ENCODE peak calls at places on chromosomes 16 and 17, in six cellular contexts. U is activated T-helper 9 cell treated with anti-CD3 and anti-CD28 coated beads, Interleukin-2, amount 50 U/mL, for 16 hours; D is left cardiac atrium; K is left colon; Y is GM04504; R is suprapubic skin. J is an unnamed sample.
A peak's percentile ranks its signal among the peaks of the same experiment; 100 is the strongest.

GRCh38 chr17:56876766-56877179 is 37.1 kb downstream of the TRIM25 start:
- DNase-seq in U (no peak), D (no peak), K (no peak), Y (no peak), R (no peak), J (no peak)

GRCh38 chr16:31328322-31329052 is 26.5 kb upstream of the ITGAX start:
- DNase-seq in U (no peak), D (no peak), K (no peak), Y (no peak), R (no peak), J (no peak)

GRCh38 chr16:11561856-11562255 is 24.9 kb downstream of the LITAF start:
- DNase-seq in U (no peak), D (peak; percentile 5), K (no peak), Y (no peak), R (no peak), J (no peak)

GRCh38 chr16:53546988-53547391 is 44.0 kb upstream of the AKTIP start:
- DNase-seq in U (no peak), D (no peak), K (no peak), Y (no peak), R (no peak), J (no peak)

GRCh38 chr17:75976175-75976848 is 2.7 kb downstream of the ACOX1 start:
- DNase-seq in U (no peak), D (no peak), K (no peak), Y (no peak), R (no peak), J (no peak)

GRCh38 chr17:63438092-63439051 is 7.7 kb downstream of the CYB561 start:
- DNase-seq in U (no peak), D (no peak), K (no peak), Y (no peak), R (no peak), J (no peak)

GRCh38 chr17:83198366-83199341 is 119.2 kb downstream of the METRNL start:
- DNase-seq in U (no peak), D (peak; percentile 19), K (peak; percentile 20), Y (no peak), R (peak; percentile 64), J (no peak)

GRCh38 chr17:49748791-49749190 is 15.1 kb downstream of the FAM117A start:
- DNase-seq in U (peak; percentile 44), D (no peak), K (peak; percentile 32), Y (no peak), R (no peak), J (no peak)

GRCh38 chr17:44024271-44024663 is 9.5 kb upstream of the TMEM101 start:
- DNase-seq in U (no peak), D (no peak), K (no peak), Y (no peak), R (no peak), J (no peak)

GRCh38 chr16:19130852-19131808 is 17.4 kb downstream of the ITPRIPL2 start:
- DNase-seq in U (no peak), D (peak; percentile 41), K (no peak), Y (peak; percentile 56), R (peak; percentile 67), J (peak; percentile 73)

GRCh38 chr17:59331929-59332889 is 754 bp downstream of the YPEL2 start:
- DNase-seq in U (peak; percentile 9), D (peak; percentile 72), K (peak; percentile 37), Y (no peak), R (peak; percentile 81), J (peak; percentile 76)

GRCh38 chr16:53821487-53821886 is 117.5 kb downstream of the FTO start:
- DNase-seq in U (no peak), D (no peak), K (no peak), Y (no peak), R (no peak), J (peak; percentile 27)

GRCh38 chr16:69925311-69925710 is 25.8 kb upstream of the CLEC18A start:
- DNase-seq in U (no peak), D (no peak), K (no peak), Y (no peak), R (no peak), J (no peak)

GRCh38 chr17:75549246-75550138 is 24.0 kb downstream of the LLGL2 start:
- DNase-seq in U (no peak), D (no peak), K (peak; percentile 95), Y (no peak), R (peak; percentile 69), J (no peak)

GRCh38 chr16:4319454-4319853 is 3.6 kb downstream of the GLIS2 start:
- DNase-seq in U (peak; percentile 45), D (peak; percentile 62), K (no peak), Y (no peak), R (peak; percentile 81), J (peak; percentile 68)

GRCh38 chr16:73095885-73096341 is 48.0 kb upstream of the ZFHX3 start:
- DNase-seq in U (no peak), D (no peak), K (no peak), Y (no peak), R (no peak), J (peak; percentile 15)

GRCh38 chr16:21277927-21278706 is at the start of gene CRYM:
- DNase-seq in U (peak; percentile 7), D (peak; percentile 76), K (peak; percentile 58), Y (no peak), R (no peak), J (peak; percentile 84)

GRCh38 chr17:70492368-70492767 is 323.0 kb downstream of the KCNJ2 start:
- DNase-seq in U (no peak), D (no peak), K (no peak), Y (no peak), R (no peak), J (no peak)

GRCh38 chr17:7944321-7944720 is 12.3 kb downstream of the CNTROB start:
- DNase-seq in U (no peak), D (no peak), K (no peak), Y (no peak), R (no peak), J (no peak)

GRCh38 chr17:38918129-38918913 is 7.1 kb upstream of the LASP1NB start:
- DNase-seq in U (no peak), D (no peak), K (no peak), Y (no peak), R (no peak), J (no peak)

GRCh38 chr16:72001180-72001890 is 1.1 kb upstream of the PKD1L3 start:
- DNase-seq in U (no peak), D (no peak), K (no peak), Y (no peak), R (no peak), J (no peak)

J was measured in GM03348.